ENCODE peak calls at places on chromosomes 11 and 22, in five cellular contexts. B is Peyer's patch, V is tibial nerve, D is ovary, U is PC-9. C is an unnamed sample.

GRCh38 chr11:67267188-67268035 is 1.1 kb downstream of the GRK2 start:
- DNase-seq in B (peak; percentile 87), V (no peak), D (peak; percentile 46), U (peak; percentile 67), C (no peak)

GRCh38 chr22:36386900-36387663 is 685 bp downstream of the MYH9 start:
- DNase-seq in B (peak; percentile 92), V (peak; percentile 51), D (peak; percentile 70), U (peak; percentile 50), C (peak; percentile 81)

GRCh38 chr22:35305525-35306070 is 5.9 kb downstream of the TOM1 start:
- DNase-seq in B (no peak), V (no peak), D (no peak), U (no peak), C (no peak)

GRCh38 chr11:6628526-6628925 is 9.3 kb upstream of the TPP1 start:
- DNase-seq in B (no peak), V (no peak), D (no peak), U (no peak), C (no peak)

GRCh38 chr11:28820296-28820989 is 712.3 kb downstream of the METTL15 start:
- DNase-seq in B (no peak), V (no peak), D (no peak), U (no peak), C (no peak)

GRCh38 chr22:49380828-49381114 is 446.9 kb downstream of the BRD1 start:
- DNase-seq in B (no peak), V (no peak), D (no peak), U (no peak), C (no peak)

GRCh38 chr22:47452184-47452583 is 689.7 kb downstream of the TBC1D22A start:
- DNase-seq in B (no peak), V (no peak), D (no peak), U (no peak), C (no peak)

GRCh38 chr11:43573233-43573632 is 107.3 kb upstream of the HSD17B12 start:
- DNase-seq in B (no peak), V (no peak), D (no peak), U (no peak), C (no peak)

GRCh38 chr11:123183391-123184099 is 11.5 kb downstream of the CLMP start:
- DNase-seq in B (no peak), V (no peak), D (no peak), U (peak; percentile 57), C (no peak)

GRCh38 chr11:129814244-129814992 is 1.2 kb upstream of the TMEM45B start:
- DNase-seq in B (no peak), V (no peak), D (no peak), U (no peak), C (no peak)

DNA sequence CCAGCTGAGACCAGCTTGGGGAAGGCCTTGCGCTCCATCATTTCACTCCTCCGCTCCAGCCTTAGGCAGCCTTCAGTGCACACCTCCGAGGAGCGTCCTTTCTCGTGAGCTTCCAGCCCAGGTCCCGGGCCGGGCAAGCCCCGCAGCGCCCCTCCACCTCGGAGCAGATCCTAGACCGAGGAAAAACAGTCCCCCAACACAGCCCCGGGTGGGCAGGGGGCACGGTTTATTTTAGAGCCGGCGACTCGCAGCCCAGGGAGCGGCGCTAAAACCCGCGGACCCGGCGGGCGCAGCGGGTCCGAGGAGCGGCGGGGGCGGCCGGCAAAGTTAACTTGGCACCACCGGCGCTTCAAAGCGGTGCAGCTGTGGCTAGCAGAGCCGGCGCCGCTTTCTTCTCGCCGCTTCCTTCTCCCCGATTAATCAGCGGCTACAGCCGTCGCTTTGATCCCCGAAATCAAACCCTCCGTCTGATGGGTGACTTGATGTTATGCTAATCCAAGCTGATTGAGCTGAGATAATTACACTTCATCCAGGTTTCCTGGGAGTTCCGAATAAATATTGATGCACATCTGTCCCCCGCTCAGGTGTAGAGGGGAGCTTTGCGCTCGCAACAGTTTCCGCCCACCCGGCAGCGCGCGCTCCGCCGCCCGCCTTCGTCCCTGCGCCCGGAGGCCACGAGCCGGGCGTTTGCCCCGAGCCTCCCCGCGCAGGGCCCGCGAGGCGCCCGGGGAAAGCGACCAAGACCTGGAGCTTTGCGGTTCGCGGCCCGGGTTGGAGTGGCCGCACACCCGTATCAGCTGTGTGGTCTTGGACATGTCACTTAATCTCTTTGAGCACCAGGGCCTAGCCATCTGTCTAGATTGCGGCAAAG is 192.7 kb downstream of the BUD13 start:
- DNase-seq in B (no peak), V (no peak), D (no peak), U (no peak), C (no peak)
- H3K4me3 ChIP-seq in B (peak overlapping the region; percentile 6), V (no peak overlapping the region), D (no peak overlapping the region), U (no peak overlapping the region), C (peak overlapping the region; percentile 50)

GRCh38 chr22:39713799-39714290 is 143.3 kb downstream of the CACNA1I start:
- DNase-seq in B (peak; percentile 27), V (no peak), D (no peak), U (no peak), C (no peak)

GRCh38 chr22:39714321-39714720 is 143.8 kb downstream of the CACNA1I start:
- DNase-seq in B (no peak), V (no peak), D (no peak), U (no peak), C (no peak)

GRCh38 chr22:39712081-39712480 is 141.5 kb downstream of the CACNA1I start:
- DNase-seq in B (no peak), V (no peak), D (no peak), U (no peak), C (no peak)

GRCh38 chr22:39710380-39711117 is 140.0 kb downstream of the CACNA1I start:
- DNase-seq in B (no peak), V (no peak), D (no peak), U (no peak), C (no peak)

DNA sequence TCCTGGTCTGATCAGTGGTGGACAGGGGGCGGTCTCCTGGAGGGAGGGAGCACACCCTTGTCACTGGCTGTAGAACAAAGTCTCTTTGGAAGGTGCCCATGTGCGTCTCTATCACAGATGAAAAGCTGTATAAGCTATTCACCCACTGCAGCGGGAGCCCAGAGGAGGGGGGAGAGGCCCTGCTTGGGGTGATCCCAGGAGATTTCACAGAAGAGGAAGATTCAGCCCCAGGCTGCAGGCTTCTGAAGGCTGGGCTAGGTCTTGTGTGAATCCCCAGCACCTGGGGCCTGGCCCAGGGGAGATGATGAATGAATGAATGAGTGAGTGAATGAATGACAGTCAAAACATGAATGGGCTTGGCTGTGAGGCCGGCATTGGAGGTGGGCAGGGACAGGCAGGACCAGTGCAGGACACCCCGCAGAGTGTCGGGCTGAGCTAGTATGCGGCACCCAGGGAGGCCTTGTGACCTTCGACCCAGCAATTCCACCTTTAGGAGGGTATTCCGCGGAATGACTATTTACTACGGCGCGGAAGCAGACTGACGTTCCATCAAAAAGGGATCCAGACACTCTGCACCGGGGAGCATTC is 142.5 kb downstream of the CACNA1I start:
- DNase-seq in B (no peak), V (no peak), D (no peak), U (no peak), C (no peak)
- H3K27me3 ChIP-seq in B (no peaks in the 10 kb centered on the region), V (no peaks in the 10 kb centered on the region), D (no peaks in the 10 kb centered on the region), U (peaks cover 60% of the 10 kb centered on the region), C (peaks cover 92% of the 10 kb centered on the region)

GRCh38 chr22:28955817-28956216 is 72.4 kb downstream of the ZNRF3 start:
- DNase-seq in B (no peak), V (no peak), D (no peak), U (no peak), C (no peak)
- H3K4me3 ChIP-seq in B (no peak overlapping the region), V (no peak overlapping the region), D (no peak overlapping the region), U (no peak overlapping the region), C (no peak overlapping the region)

GRCh38 chr11:3202305-3202704 is 16.3 kb downstream of the MRGPRG start:
- DNase-seq in B (peak; percentile 26), V (no peak), D (no peak), U (no peak), C (peak; percentile 7)

GRCh38 chr11:3203221-3204043 is 15.2 kb downstream of the MRGPRG start:
- DNase-seq in B (peak; percentile 48), V (no peak), D (no peak), U (no peak), C (peak; percentile 13)

GRCh38 chr11:3201677-3202181 is 16.9 kb downstream of the MRGPRG start:
- DNase-seq in B (peak; percentile 43), V (no peak), D (no peak), U (no peak), C (no peak)

GRCh38 chr11:3201112-3201581 is 17.5 kb downstream of the MRGPRG start:
- DNase-seq in B (no peak), V (no peak), D (no peak), U (no peak), C (no peak)

DNA sequence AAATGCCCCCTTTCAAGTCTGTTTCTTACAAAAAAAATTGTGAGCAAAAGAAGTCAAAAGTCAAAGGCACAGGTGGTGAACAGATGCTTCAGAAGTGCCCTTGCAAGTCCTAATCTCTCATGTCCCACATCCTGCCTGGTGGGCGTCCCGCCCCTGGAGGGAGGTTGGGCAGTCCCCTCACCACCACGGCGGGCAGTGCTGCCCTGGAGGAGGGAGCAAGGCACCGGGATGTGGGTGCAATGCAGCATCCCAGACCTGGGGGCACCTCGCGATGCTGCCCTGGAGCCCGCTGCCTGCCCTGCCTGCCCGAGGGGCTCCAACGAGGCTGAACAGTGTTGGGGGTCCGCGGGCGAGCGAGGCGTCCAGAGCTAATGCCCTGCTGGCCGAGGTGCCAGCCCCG is 15.9 kb downstream of the MRGPRG start:
- DNase-seq in B (peak; percentile 42), V (no peak), D (no peak), U (no peak), C (peak; percentile 11)
- H3K27me3 ChIP-seq in B (peaks cover 9% of the 10 kb centered on the region), V (no peaks in the 10 kb centered on the region), D (no peaks in the 10 kb centered on the region), U (peaks cover 54% of the 10 kb centered on the region), C (peaks cover 75% of the 10 kb centered on the region)

GRCh38 chr22:21095773-21096107 is 50.0 kb downstream of the LRRC74B start:
- DNase-seq in B (no peak), V (no peak), D (no peak), U (no peak), C (no peak)

GRCh38 chr22:21099578-21099977 is 53.8 kb downstream of the LRRC74B start:
- DNase-seq in B (no peak), V (no peak), D (no peak), U (no peak), C (no peak)

GRCh38 chr22:21100149-21101032 is 54.6 kb downstream of the LRRC74B start:
- DNase-seq in B (no peak), V (no peak), D (no peak), U (peak; percentile 43), C (no peak)

GRCh38 chr22:21094911-21095772 is 49.4 kb downstream of the LRRC74B start:
- DNase-seq in B (no peak), V (no peak), D (no peak), U (no peak), C (no peak)

DNA sequence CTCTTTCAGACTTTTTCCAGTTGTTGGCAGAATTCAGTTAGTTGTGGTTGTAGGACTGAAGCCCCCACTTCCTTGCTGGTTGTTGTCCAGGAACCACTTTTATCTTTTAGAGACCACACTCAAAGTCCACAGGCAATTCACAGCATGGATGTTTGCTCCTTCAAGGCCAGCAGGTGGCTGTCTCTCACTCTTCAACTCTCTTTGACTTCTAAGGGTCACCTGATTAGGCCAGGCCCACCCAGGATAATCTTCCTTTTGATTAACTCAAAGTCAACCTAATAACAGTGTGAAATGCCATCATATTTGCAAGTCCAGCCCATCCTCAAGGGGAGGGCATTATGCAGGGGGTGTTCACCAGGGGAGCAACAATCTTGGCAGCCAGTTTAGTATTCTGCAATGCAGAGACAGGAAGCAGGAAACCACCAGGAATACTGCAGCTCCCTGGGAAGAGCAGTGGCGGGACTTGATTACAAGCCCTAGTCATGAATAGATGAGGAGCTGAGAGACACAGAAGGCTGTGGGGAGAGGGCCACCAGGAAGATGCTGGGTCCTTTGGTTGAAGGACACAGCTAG is 52.4 kb downstream of the LRRC74B start:
- DNase-seq in B (no peak), V (no peak), D (no peak), U (no peak), C (no peak)
- H3K4me3 ChIP-seq in B (no peak overlapping the region), V (no peak overlapping the region), D (no peak overlapping the region), U (no peak overlapping the region), C (no peak overlapping the region)

GRCh38 chr11:120160436-120160835 is 22.5 kb upstream of the TRIM29 start:
- DNase-seq in B (no peak), V (no peak), D (no peak), U (peak; percentile 55), C (no peak)
- H3K27me3 ChIP-seq in B (no peaks in the 10 kb centered on the region), V (no peaks in the 10 kb centered on the region), D (no peaks in the 10 kb centered on the region), U (no peaks in the 10 kb centered on the region), C (peaks cover 33% of the 10 kb centered on the region)

GRCh38 chr11:13119928-13120520 is 110.9 kb downstream of the RASSF10 start:
- DNase-seq in B (no peak), V (no peak), D (no peak), U (no peak), C (no peak)
- H3K4me3 ChIP-seq in B (no peak overlapping the region), V (no peak overlapping the region), D (no peak overlapping the region), U (no peak overlapping the region), C (no peak overlapping the region)

C was measured in left ventricle myocardium inferior.